ENCODE peak calls at places on chromosomes 1 and 21, in seven cellular contexts. K is fibroblast of lung, D is GM23248, T is endothelial cell of umbilical vein, P is astrocyte, J is IMR-90, R is NT2/D1. W is an unnamed sample. For H3K4me1, the result is how much of the 10 kb centered on the place peaks cover.

GRCh38 chr1:162016616-162017015 is 7.1 kb downstream of the OLFML2B start:
- DNase-seq in T (no peak), P (no peak), R (no peak), D (peak), J (no peak), K (no peak), W (no peak)

GRCh38 chr1:93605026-93605425 is 76.6 kb downstream of the BCAR3 start:
- DNase-seq in P (no peak), J (no peak), D (no peak), R (no peak), T (no peak), K (no peak), W (no peak)

GRCh38 chr1:224373008-224373590 is 16.4 kb downstream of the CNIH4 start:
- DNase-seq in J (no peak), D (no peak), R (no peak), K (no peak), T (no peak), P (no peak), W (no peak)

GRCh38 chr1:21217812-21218596 is 41.3 kb upstream of the EIF4G3 start:
- DNase-seq in T (peak), J (peak), K (peak), D (peak), R (peak), P (no peak), W (peak)

GRCh38 chr1:94702440-94702810 is 117.7 kb upstream of the SLC44A3 start:
- DNase-seq in R (no peak), K (peak), J (peak), T (no peak), D (peak), P (no peak), W (no peak)

GRCh38 chr1:235105051-235106043 is 23.3 kb downstream of the TOMM20 start:
- DNase-seq in J (peak), K (peak), D (peak), R (no peak), T (peak), P (no peak), W (no peak)

GRCh38 chr1:203437696-203438315 is 37.8 kb upstream of the PRELP start:
- DNase-seq in D (no peak), T (no peak), P (no peak), J (no peak), K (no peak), R (no peak), W (no peak)

GRCh38 chr1:23742670-23743286 is 493 bp upstream of the ELOA start:
- DNase-seq in T (peak), D (peak), J (no peak), P (no peak), R (no peak), K (no peak), W (peak)

GRCh38 chr1:53807916-53808315 is 30.2 kb downstream of the NDC1 start:
- DNase-seq in R (no peak), K (peak), T (no peak), P (peak), J (peak), D (no peak), W (no peak)

GRCh38 chr1:225855503-225856285 is 26.5 kb downstream of the TMEM63A start:
- DNase-seq in R (no peak), J (no peak), K (no peak), T (no peak), D (no peak), P (no peak), W (no peak)

GRCh38 chr1:94296018-94296417 is 58.6 kb upstream of the ARHGAP29 start:
- DNase-seq in K (peak), R (no peak), T (peak), P (peak), D (peak), J (peak), W (no peak)

GRCh38 chr21:41786521-41786987 is 19.7 kb upstream of the RIPK4 start:
- DNase-seq in P (peak), K (no peak), D (peak), T (no peak), J (peak), R (no peak), W (no peak)

GRCh38 chr1:89331890-89332289 is 32.0 kb upstream of the GBP6 start:
- DNase-seq in T (no peak), K (no peak), D (no peak), J (no peak), R (no peak), P (no peak), W (no peak)

GRCh38 chr1:198879711-198880306 is 241.0 kb downstream of the PTPRC start:
- DNase-seq in J (no peak), T (no peak), D (peak), K (no peak), R (no peak), P (peak), W (no peak)

GRCh38 chr1:54254055-54254454 is 54.1 kb downstream of the MRPL37 start:
- DNase-seq in R (no peak), K (no peak), T (peak), J (peak), P (peak), D (peak), W (peak)

GRCh38 chr1:155307247-155307740 is 1.4 kb upstream of the FDPS start:
- DNase-seq in R (peak), P (no peak), D (peak), J (peak), T (peak), K (peak), W (no peak)

GRCh38 chr21:45109831-45110492 is 35.6 kb downstream of the ADARB1 start:
- DNase-seq in P (peak), R (no peak), D (no peak), T (peak), K (no peak), J (no peak), W (no peak)

GRCh38 chr1:240415532-240415931 is 196.4 kb downstream of the GREM2 start:
- DNase-seq in P (peak), R (no peak), D (peak), K (no peak), T (no peak), J (peak), W (no peak)

GRCh38 chr1:213761845-213762407 is 225.8 kb upstream of the PROX1 start:
- DNase-seq in T (peak), J (no peak), D (peak), P (no peak), R (peak), K (no peak), W (no peak)

GRCh38 chr1:100456880-100457279 is 81.1 kb upstream of the GPR88 start:
- DNase-seq in D (peak), R (no peak), P (peak), J (no peak), T (peak), K (no peak), W (no peak)

GRCh38 chr1:85467036-85467435 is 2.1 kb upstream of the DDAH1 start:
- DNase-seq in K (no peak), R (no peak), P (no peak), T (no peak), D (no peak), J (no peak), W (no peak)

GRCh38 chr21:43644609-43645008 is 14.7 kb downstream of the HSF2BP start:
- DNase-seq in J (peak), R (no peak), P (peak), T (peak), K (peak), D (peak), W (no peak)

GRCh38 chr1:48552420-48552819 is 80.4 kb upstream of the SPATA6 start:
- DNase-seq in P (no peak), J (no peak), D (no peak), K (no peak), T (no peak), R (peak), W (no peak)

GRCh38 chr1:215606564-215607168 is 39.6 kb downstream of the KCTD3 start:
- DNase-seq in K (peak), J (peak), R (no peak), P (no peak), D (peak), T (no peak), W (no peak)

GRCh38 chr1:155591770-155592169 is 18.2 kb upstream of the MSTO1 start:
- DNase-seq in D (peak), T (peak), P (peak), J (peak), K (peak), R (peak), W (peak)

GRCh38 chr1:79037085-79037484 is 30.6 kb upstream of the ADGRL4 start:
- DNase-seq in R (no peak), D (no peak), T (no peak), K (no peak), J (no peak), P (no peak), W (no peak)

GRCh38 chr1:39196244-39197215 is 8.0 kb upstream of the MACF1 start:
- DNase-seq in R (no peak), D (peak), P (peak), K (peak), J (peak), T (peak), W (no peak)

GRCh38 chr1:230679131-230679530 is 34.8 kb downstream of the AGT start:
- DNase-seq in R (no peak), D (no peak), J (no peak), T (no peak), P (no peak), K (no peak), W (no peak)

GRCh38 chr1:211828584-211829342 is 1.8 kb downstream of the LPGAT1 start:
- DNase-seq in T (no peak), P (peak), D (peak), K (peak), R (no peak), J (peak), W (no peak)

GRCh38 chr1:17572264-17572985 is 32.9 kb downstream of the ARHGEF10L start:
- DNase-seq in P (no peak), J (no peak), D (no peak), T (no peak), R (no peak), K (no peak), W (no peak)
- H3K4me1 ChIP-seq in P (under half), J (under half), D (under half), T (under half), R (under half), K (under half), W (half or more)

GRCh38 chr1:74593887-74594866 is 79.4 kb downstream of the ERICH3 start:
- DNase-seq in T (no peak), P (no peak), K (no peak), R (no peak), D (no peak), J (no peak), W (no peak)

GRCh38 chr1:74592580-74593355 is 80.4 kb upstream of the LRRC53 start:
- DNase-seq in D (no peak), P (no peak), K (no peak), R (no peak), J (no peak), T (no peak), W (no peak)

GRCh38 chr1:74591954-74592353 is 79.5 kb upstream of the LRRC53 start:
- DNase-seq in K (no peak), D (no peak), R (no peak), J (no peak), P (no peak), T (no peak), W (no peak)

GRCh38 chr1:74587888-74588287 is 75.5 kb upstream of the LRRC53 start:
- DNase-seq in T (no peak), P (no peak), J (no peak), R (no peak), D (no peak), K (no peak), W (no peak)

DNA sequence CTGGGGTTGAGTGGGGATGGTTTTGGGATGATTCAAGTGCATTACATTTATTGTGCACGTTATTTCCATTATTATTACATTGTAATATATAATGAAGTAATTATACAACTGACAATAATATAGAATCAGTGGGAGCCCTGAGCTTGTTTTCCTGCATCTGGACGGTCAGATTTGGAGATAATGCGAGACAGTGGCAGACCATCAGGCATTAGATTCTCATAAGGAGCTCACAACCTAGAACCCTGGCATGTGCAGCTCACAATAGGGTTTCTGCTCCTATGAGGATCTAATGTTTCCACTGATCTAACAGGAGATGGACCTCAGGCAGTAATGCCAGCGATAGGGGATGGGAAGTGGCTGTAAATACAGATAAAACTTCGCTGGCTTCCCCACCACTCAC is 77.9 kb upstream of the LRRC53 start:
- DNase-seq in D (no peak), J (no peak), K (no peak), P (no peak), T (no peak), R (no peak), W (no peak)
- H3K9ac ChIP-seq in D (no peak), J (no peak), K (no peak), P (no peak), T (no peak), R (no peak), W (no peak)

GRCh38 chr1:25174363-25174729 is 58.0 kb downstream of the SYF2 start:
- DNase-seq in J (no peak), T (no peak), K (no peak), P (no peak), D (no peak), R (no peak), W (no peak)
- H3K4me1 ChIP-seq in J (under half), T (under half), K (under half), P (under half), D (under half), R (under half), W (under half)

GRCh38 chr1:67582625-67583461 is 102.2 kb upstream of the GADD45A start:
- DNase-seq in P (no peak), T (no peak), J (peak), R (no peak), K (no peak), D (no peak), W (no peak)
- H3K9ac ChIP-seq in P (no peak), T (no peak), J (no peak), R (no peak), K (no peak), D (no peak), W (no peak)

GRCh38 chr1:192635041-192635440 is 906 bp upstream of the RGS13 start:
- DNase-seq in J (no peak), D (no peak), T (no peak), K (no peak), R (no peak), P (no peak), W (no peak)

GRCh38 chr1:192632641-192633532 is 3.1 kb upstream of the RGS13 start:
- DNase-seq in J (no peak), D (no peak), K (no peak), R (peak), P (no peak), T (no peak), W (no peak)

GRCh38 chr1:192633533-192634258 is 2.3 kb upstream of the RGS13 start:
- DNase-seq in K (peak), J (peak), T (no peak), R (no peak), D (no peak), P (peak), W (no peak)

GRCh38 chr1:192632188-192632587 is 3.8 kb upstream of the RGS13 start:
- DNase-seq in J (peak), D (no peak), P (peak), T (no peak), R (no peak), K (no peak), W (no peak)

GRCh38 chr1:192635939-192636338 is at the start of gene RGS13:
- DNase-seq in R (no peak), J (no peak), D (no peak), T (no peak), K (no peak), P (no peak), W (no peak)
- H3K4me1 ChIP-seq in R (under half), J (under half), D (under half), T (under half), K (under half), P (under half), W (under half)